ENCODE peak calls at places on chromosomes 5 and 9, in seven cellular contexts. P, Q, A, O, C, W and S are unnamed samples.

GRCh38 chr5:130514984-130515690 is 610.9 kb downstream of the CHSY3 start:
- DNase-seq in W (peak), O (peak), A (no peak), Q (no peak), P (no peak), C (no peak), S (no peak)

GRCh38 chr5:154860765-154861164 is 2.3 kb downstream of the CNOT8 start:
- DNase-seq in C (no peak), P (no peak), Q (no peak), W (no peak), O (no peak), A (no peak), S (no peak)

GRCh38 chr5:123412206-123412605 is 11.0 kb downstream of the CEP120 start:
- DNase-seq in P (no peak), C (no peak), O (no peak), Q (no peak), W (no peak), A (no peak), S (no peak)

GRCh38 chr5:119393201-119393691 is 37.4 kb downstream of the TNFAIP8 start:
- DNase-seq in W (no peak), P (no peak), C (no peak), Q (no peak), O (no peak), A (no peak), S (no peak)

GRCh38 chr9:116250881-116251280 is 97.3 kb downstream of the PAPPA start:
- DNase-seq in A (no peak), P (no peak), W (no peak), Q (no peak), C (no peak), O (no peak), S (no peak)

GRCh38 chr5:106525438-106525837 is 1145.3 kb downstream of the EFNA5 start:
- DNase-seq in O (no peak), W (no peak), P (no peak), A (no peak), C (no peak), Q (no peak), S (no peak)

GRCh38 chr9:15250013-15250412 is 57.0 kb downstream of the TTC39B start:
- DNase-seq in Q (no peak), P (no peak), C (no peak), A (no peak), W (no peak), O (no peak), S (no peak)

GRCh38 chr5:88660947-88661869 is 221.8 kb downstream of the MEF2C start:
- DNase-seq in P (peak), Q (peak), C (no peak), A (no peak), W (peak), O (peak), S (peak)

GRCh38 chr5:139514486-139514856 is 31.9 kb upstream of the STING1 start:
- DNase-seq in O (no peak), A (no peak), W (no peak), C (no peak), P (no peak), Q (no peak), S (no peak)

GRCh38 chr9:81741103-81741502 is 51.8 kb upstream of the TLE1 start:
- DNase-seq in P (no peak), A (no peak), W (no peak), C (no peak), O (no peak), Q (no peak), S (no peak)

GRCh38 chr9:117414906-117415583 is at the start of gene ASTN2:
- DNase-seq in Q (no peak), P (peak), A (peak), O (no peak), C (no peak), W (no peak), S (no peak)

GRCh38 chr9:124122321-124122720 is 110.8 kb downstream of the LHX2 start:
- DNase-seq in O (no peak), P (no peak), A (no peak), W (no peak), Q (no peak), C (no peak), S (no peak)

GRCh38 chr5:145510324-145510723 is 324.8 kb downstream of the PRELID2 start:
- DNase-seq in Q (no peak), O (no peak), C (no peak), W (no peak), A (no peak), P (no peak), S (no peak)

GRCh38 chr9:89149726-89150125 is 28.9 kb downstream of the SHC3 start:
- DNase-seq in O (no peak), A (no peak), W (no peak), P (no peak), C (no peak), Q (no peak), S (peak)

GRCh38 chr9:93205045-93205768 is 21.3 kb downstream of the WNK2 start:
- DNase-seq in C (no peak), Q (no peak), A (no peak), P (peak), W (no peak), O (no peak), S (no peak)

GRCh38 chr9:133524679-133525228 is at the start of gene MYMK:
- DNase-seq in Q (no peak), P (no peak), W (no peak), C (no peak), O (no peak), A (no peak), S (no peak)

GRCh38 chr9:118957585-118957984 is 411.6 kb downstream of the BRINP1 start:
- DNase-seq in W (no peak), Q (no peak), A (no peak), O (no peak), C (no peak), P (no peak), S (no peak)

GRCh38 chr5:156851880-156852279 is 1.8 kb downstream of the PPP1R2B start:
- DNase-seq in A (no peak), Q (no peak), C (no peak), O (no peak), W (no peak), P (no peak), S (no peak)

GRCh38 chr9:22097712-22098111 is 88.6 kb upstream of the CDKN2B start:
- DNase-seq in Q (no peak), C (no peak), A (no peak), P (no peak), W (no peak), O (no peak), S (no peak)

GRCh38 chr5:150053231-150053626 is 33.1 kb downstream of the CSF1R start:
- DNase-seq in Q (no peak), A (no peak), C (no peak), O (no peak), W (peak), P (no peak), S (no peak)

GRCh38 chr5:141567513-141568117 is 51.2 kb downstream of the DIAPH1 start:
- DNase-seq in P (no peak), A (no peak), W (peak), C (peak), Q (no peak), O (no peak), S (peak)

GRCh38 chr9:116572095-116572748 is 114.9 kb upstream of the TRIM32 start:
- DNase-seq in Q (peak), C (no peak), O (no peak), A (peak), W (peak), P (peak), S (peak)

GRCh38 chr5:179274321-179275315 is 70.6 kb downstream of the ADAMTS2 start:
- DNase-seq in O (no peak), C (no peak), Q (no peak), P (no peak), W (no peak), A (no peak), S (no peak)